ENCODE peak calls at places on chromosomes 16 and 17, in six cellular contexts. One of them, this sample, is unnamed.

GRCh38 chr16:71811261-71811803 is 2.7 kb upstream of the AP1G1 start:
- DNase-seq in fibroblast of the conjunctiva: no peak
- DNase-seq in T-helper 1 cell: no peak
- DNase-seq in HT1080: peak
- DNase-seq in stimulated activated CD8-positive, alpha-beta memory T cell treated with anti-CD3 and anti-CD28 coated beads, Interleukin-15, amount 100 ng/mL, for 4 hours: no peak
- DNase-seq in stimulated activated naive CD8-positive, alpha-beta T cell treated with anti-CD3 and anti-CD28 coated beads, Interleukin-15, amount 100 ng/mL, for 72 hours: no peak
- DNase-seq in this sample: no peak

GRCh38 chr16:53433930-53434435 is 288 bp upstream of the RBL2 start:
- DNase-seq in stimulated activated CD8-positive, alpha-beta memory T cell treated with anti-CD3 and anti-CD28 coated beads, Interleukin-15, amount 100 ng/mL, for 4 hours: no peak
- DNase-seq in fibroblast of the conjunctiva: peak
- DNase-seq in T-helper 1 cell: no peak
- DNase-seq in HT1080: no peak
- DNase-seq in stimulated activated naive CD8-positive, alpha-beta T cell treated with anti-CD3 and anti-CD28 coated beads, Interleukin-15, amount 100 ng/mL, for 72 hours: no peak
- DNase-seq in this sample: no peak

GRCh38 chr17:49851387-49852291 is 3.8 kb upstream of the TAC4 start:
- DNase-seq in HT1080: peak
- DNase-seq in T-helper 1 cell: peak
- DNase-seq in stimulated activated CD8-positive, alpha-beta memory T cell treated with anti-CD3 and anti-CD28 coated beads, Interleukin-15, amount 100 ng/mL, for 4 hours: peak
- DNase-seq in fibroblast of the conjunctiva: no peak
- DNase-seq in stimulated activated naive CD8-positive, alpha-beta T cell treated with anti-CD3 and anti-CD28 coated beads, Interleukin-15, amount 100 ng/mL, for 72 hours: peak
- DNase-seq in this sample: peak

GRCh38 chr16:20904507-20905079 is 4.0 kb downstream of the LYRM1 start:
- DNase-seq in fibroblast of the conjunctiva: no peak
- DNase-seq in T-helper 1 cell: no peak
- DNase-seq in HT1080: peak
- DNase-seq in stimulated activated naive CD8-positive, alpha-beta T cell treated with anti-CD3 and anti-CD28 coated beads, Interleukin-15, amount 100 ng/mL, for 72 hours: peak
- DNase-seq in stimulated activated CD8-positive, alpha-beta memory T cell treated with anti-CD3 and anti-CD28 coated beads, Interleukin-15, amount 100 ng/mL, for 4 hours: no peak
- DNase-seq in this sample: peak

GRCh38 chr16:12203780-12204351 is 227.3 kb downstream of the SNX29 start:
- DNase-seq in stimulated activated CD8-positive, alpha-beta memory T cell treated with anti-CD3 and anti-CD28 coated beads, Interleukin-15, amount 100 ng/mL, for 4 hours: no peak
- DNase-seq in T-helper 1 cell: no peak
- DNase-seq in fibroblast of the conjunctiva: no peak
- DNase-seq in stimulated activated naive CD8-positive, alpha-beta T cell treated with anti-CD3 and anti-CD28 coated beads, Interleukin-15, amount 100 ng/mL, for 72 hours: no peak
- DNase-seq in HT1080: no peak
- DNase-seq in this sample: no peak

GRCh38 chr17:69103557-69104233 is 38.0 kb downstream of the ABCA6 start:
- DNase-seq in fibroblast of the conjunctiva: no peak
- DNase-seq in HT1080: no peak
- DNase-seq in T-helper 1 cell: no peak
- DNase-seq in stimulated activated naive CD8-positive, alpha-beta T cell treated with anti-CD3 and anti-CD28 coated beads, Interleukin-15, amount 100 ng/mL, for 72 hours: no peak
- DNase-seq in stimulated activated CD8-positive, alpha-beta memory T cell treated with anti-CD3 and anti-CD28 coated beads, Interleukin-15, amount 100 ng/mL, for 4 hours: no peak
- DNase-seq in this sample: no peak

GRCh38 chr16:23296994-23297393 is 5.1 kb upstream of the SCNN1B start:
- DNase-seq in T-helper 1 cell: no peak
- DNase-seq in stimulated activated naive CD8-positive, alpha-beta T cell treated with anti-CD3 and anti-CD28 coated beads, Interleukin-15, amount 100 ng/mL, for 72 hours: no peak
- DNase-seq in fibroblast of the conjunctiva: no peak
- DNase-seq in stimulated activated CD8-positive, alpha-beta memory T cell treated with anti-CD3 and anti-CD28 coated beads, Interleukin-15, amount 100 ng/mL, for 4 hours: no peak
- DNase-seq in HT1080: peak
- DNase-seq in this sample: no peak

GRCh38 chr17:58520843-58521430 is 6.5 kb upstream of the MTMR4 start:
- DNase-seq in T-helper 1 cell: no peak
- DNase-seq in HT1080: no peak
- DNase-seq in fibroblast of the conjunctiva: no peak
- DNase-seq in stimulated activated naive CD8-positive, alpha-beta T cell treated with anti-CD3 and anti-CD28 coated beads, Interleukin-15, amount 100 ng/mL, for 72 hours: no peak
- DNase-seq in stimulated activated CD8-positive, alpha-beta memory T cell treated with anti-CD3 and anti-CD28 coated beads, Interleukin-15, amount 100 ng/mL, for 4 hours: no peak
- DNase-seq in this sample: no peak

GRCh38 chr17:63954402-63955063 is 18.2 kb downstream of the SCN4A start:
- DNase-seq in fibroblast of the conjunctiva: no peak
- DNase-seq in T-helper 1 cell: no peak
- DNase-seq in stimulated activated naive CD8-positive, alpha-beta T cell treated with anti-CD3 and anti-CD28 coated beads, Interleukin-15, amount 100 ng/mL, for 72 hours: peak
- DNase-seq in HT1080: no peak
- DNase-seq in stimulated activated CD8-positive, alpha-beta memory T cell treated with anti-CD3 and anti-CD28 coated beads, Interleukin-15, amount 100 ng/mL, for 4 hours: no peak
- DNase-seq in this sample: no peak

GRCh38 chr17:68290268-68290954 is 516 bp downstream of the SLC16A6 start:
- DNase-seq in fibroblast of the conjunctiva: no peak
- DNase-seq in stimulated activated naive CD8-positive, alpha-beta T cell treated with anti-CD3 and anti-CD28 coated beads, Interleukin-15, amount 100 ng/mL, for 72 hours: peak
- DNase-seq in T-helper 1 cell: peak
- DNase-seq in stimulated activated CD8-positive, alpha-beta memory T cell treated with anti-CD3 and anti-CD28 coated beads, Interleukin-15, amount 100 ng/mL, for 4 hours: peak
- DNase-seq in HT1080: no peak
- DNase-seq in this sample: peak

GRCh38 chr17:47987240-47987835 is 16.4 kb downstream of the CDK5RAP3 start:
- DNase-seq in stimulated activated CD8-positive, alpha-beta memory T cell treated with anti-CD3 and anti-CD28 coated beads, Interleukin-15, amount 100 ng/mL, for 4 hours: no peak
- DNase-seq in T-helper 1 cell: no peak
- DNase-seq in stimulated activated naive CD8-positive, alpha-beta T cell treated with anti-CD3 and anti-CD28 coated beads, Interleukin-15, amount 100 ng/mL, for 72 hours: no peak
- DNase-seq in HT1080: no peak
- DNase-seq in fibroblast of the conjunctiva: no peak
- DNase-seq in this sample: no peak

GRCh38 chr17:80992948-80993624 is 1.4 kb downstream of the CHMP6 start:
- DNase-seq in T-helper 1 cell: no peak
- DNase-seq in fibroblast of the conjunctiva: no peak
- DNase-seq in stimulated activated naive CD8-positive, alpha-beta T cell treated with anti-CD3 and anti-CD28 coated beads, Interleukin-15, amount 100 ng/mL, for 72 hours: no peak
- DNase-seq in stimulated activated CD8-positive, alpha-beta memory T cell treated with anti-CD3 and anti-CD28 coated beads, Interleukin-15, amount 100 ng/mL, for 4 hours: no peak
- DNase-seq in HT1080: no peak
- DNase-seq in this sample: no peak

GRCh38 chr16:80347900-80348299 is 192.9 kb upstream of the DYNLRB2 start:
- DNase-seq in stimulated activated CD8-positive, alpha-beta memory T cell treated with anti-CD3 and anti-CD28 coated beads, Interleukin-15, amount 100 ng/mL, for 4 hours: no peak
- DNase-seq in HT1080: no peak
- DNase-seq in fibroblast of the conjunctiva: peak
- DNase-seq in T-helper 1 cell: no peak
- DNase-seq in stimulated activated naive CD8-positive, alpha-beta T cell treated with anti-CD3 and anti-CD28 coated beads, Interleukin-15, amount 100 ng/mL, for 72 hours: no peak
- DNase-seq in this sample: no peak

GRCh38 chr16:31696968-31697743 is 169.5 kb downstream of the AHSP start:
- DNase-seq in fibroblast of the conjunctiva: peak
- DNase-seq in HT1080: peak
- DNase-seq in stimulated activated CD8-positive, alpha-beta memory T cell treated with anti-CD3 and anti-CD28 coated beads, Interleukin-15, amount 100 ng/mL, for 4 hours: no peak
- DNase-seq in T-helper 1 cell: no peak
- DNase-seq in stimulated activated naive CD8-positive, alpha-beta T cell treated with anti-CD3 and anti-CD28 coated beads, Interleukin-15, amount 100 ng/mL, for 72 hours: no peak
- DNase-seq in this sample: no peak